ENCODE peak calls at places on chromosomes 13 and 19, in five cellular contexts. One of them, this sample, is unnamed.

GRCh38 chr13:97719759-97720158 is 233.7 kb upstream of the IPO5 start:
- DNase-seq in HAP-1: no peak
- DNase-seq in AG04450: no peak
- DNase-seq in RKO: peak; percentile 43
- DNase-seq in head of caudate nucleus: no peak
- DNase-seq in this sample: no peak

GRCh38 chr19:12913011-12913561 is 6.0 kb downstream of the SYCE2 start:
- DNase-seq in HAP-1: peak; percentile 67
- DNase-seq in RKO: no peak
- DNase-seq in head of caudate nucleus: peak; percentile 82
- DNase-seq in AG04450: peak; percentile 21
- DNase-seq in this sample: peak; percentile 42

GRCh38 chr13:29840585-29840984 is 9.8 kb downstream of the UBL3 start:
- DNase-seq in head of caudate nucleus: no peak
- DNase-seq in AG04450: no peak
- DNase-seq in RKO: no peak
- DNase-seq in HAP-1: no peak
- DNase-seq in this sample: no peak

GRCh38 chr13:67277581-67277980 is 47.4 kb upstream of the PCDH9 start:
- DNase-seq in head of caudate nucleus: no peak
- DNase-seq in RKO: no peak
- DNase-seq in HAP-1: no peak
- DNase-seq in AG04450: no peak
- DNase-seq in this sample: no peak

GRCh38 chr13:33999830-34000605 is 182.1 kb downstream of the RFC3 start:
- DNase-seq in AG04450: no peak
- DNase-seq in head of caudate nucleus: no peak
- DNase-seq in HAP-1: no peak
- DNase-seq in RKO: no peak
- DNase-seq in this sample: peak; percentile 26

GRCh38 chr13:36758345-36758744 is 60.7 kb upstream of the RFXAP start:
- DNase-seq in RKO: no peak
- DNase-seq in AG04450: no peak
- DNase-seq in head of caudate nucleus: no peak
- DNase-seq in HAP-1: no peak
- DNase-seq in this sample: no peak

GRCh38 chr19:42252365-42253244 is 2.3 kb downstream of the ERF start:
- DNase-seq in HAP-1: peak; percentile 47
- DNase-seq in AG04450: no peak
- DNase-seq in head of caudate nucleus: peak; percentile 83
- DNase-seq in RKO: peak; percentile 77
- DNase-seq in this sample: peak; percentile 64

GRCh38 chr19:18865973-18866799 is 29.8 kb downstream of the CERS1 start:
- DNase-seq in HAP-1: peak; percentile 79
- DNase-seq in AG04450: no peak
- DNase-seq in head of caudate nucleus: peak; percentile 89
- DNase-seq in RKO: peak; percentile 40
- DNase-seq in this sample: peak; percentile 87

GRCh38 chr13:87884874-87885273 is 213.7 kb downstream of the SLITRK5 start:
- DNase-seq in HAP-1: no peak
- DNase-seq in head of caudate nucleus: peak; percentile 26
- DNase-seq in AG04450: peak; percentile 2
- DNase-seq in RKO: peak; percentile 52
- DNase-seq in this sample: no peak

GRCh38 chr19:21848706-21849105 is 12.7 kb upstream of the ZNF43 start:
- DNase-seq in RKO: peak; percentile 39
- DNase-seq in AG04450: peak; percentile 6
- DNase-seq in HAP-1: no peak
- DNase-seq in head of caudate nucleus: no peak
- DNase-seq in this sample: peak; percentile 11

GRCh38 chr13:43546821-43547220 is 240.0 kb downstream of the ENOX1 start:
- DNase-seq in RKO: no peak
- DNase-seq in head of caudate nucleus: no peak
- DNase-seq in HAP-1: no peak
- DNase-seq in AG04450: no peak
- DNase-seq in this sample: no peak

GRCh38 chr19:45273532-45273877 is 22.4 kb downstream of the MARK4 start:
- DNase-seq in RKO: no peak
- DNase-seq in AG04450: no peak
- DNase-seq in head of caudate nucleus: no peak
- DNase-seq in HAP-1: no peak
- DNase-seq in this sample: no peak

GRCh38 chr13:113337556-113337955 is 26.4 kb downstream of the GRTP1 start:
- DNase-seq in RKO: no peak
- DNase-seq in AG04450: no peak
- DNase-seq in head of caudate nucleus: no peak
- DNase-seq in HAP-1: no peak
- DNase-seq in this sample: no peak

GRCh38 chr13:44303681-44304432 is 69.8 kb upstream of the SERP2 start:
- DNase-seq in HAP-1: no peak
- DNase-seq in AG04450: no peak
- DNase-seq in RKO: no peak
- DNase-seq in head of caudate nucleus: no peak
- DNase-seq in this sample: no peak

GRCh38 chr13:109816979-109817275 is 30.5 kb upstream of the IRS2 start:
- DNase-seq in RKO: no peak
- DNase-seq in head of caudate nucleus: no peak
- DNase-seq in HAP-1: no peak
- DNase-seq in AG04450: no peak
- DNase-seq in this sample: peak; percentile 66

GRCh38 chr13:102021777-102022176 is 380.1 kb downstream of the FGF14 start:
- DNase-seq in head of caudate nucleus: no peak
- DNase-seq in AG04450: no peak
- DNase-seq in RKO: no peak
- DNase-seq in HAP-1: no peak
- DNase-seq in this sample: no peak

GRCh38 chr19:42042455-42043170 is 27.4 kb downstream of the GRIK5 start:
- DNase-seq in AG04450: no peak
- DNase-seq in head of caudate nucleus: no peak
- DNase-seq in HAP-1: no peak
- DNase-seq in RKO: no peak
- DNase-seq in this sample: no peak

GRCh38 chr19:1161716-1162115 is 12.4 kb downstream of the SBNO2 start:
- DNase-seq in HAP-1: peak; percentile 30
- DNase-seq in RKO: no peak
- DNase-seq in AG04450: no peak
- DNase-seq in head of caudate nucleus: no peak
- DNase-seq in this sample: no peak

GRCh38 chr13:101152184-101152583 is 264.1 kb downstream of the NALCN start:
- DNase-seq in AG04450: no peak
- DNase-seq in head of caudate nucleus: no peak
- DNase-seq in HAP-1: no peak
- DNase-seq in RKO: no peak
- DNase-seq in this sample: peak; percentile 50

GRCh38 chr19:9917322-9917721 is 19.0 kb downstream of the OLFM2 start:
- DNase-seq in RKO: peak; percentile 78
- DNase-seq in head of caudate nucleus: no peak
- DNase-seq in AG04450: no peak
- DNase-seq in HAP-1: peak; percentile 71
- DNase-seq in this sample: peak; percentile 38

GRCh38 chr13:48412881-48413351 is at the start of gene LPAR6:
- DNase-seq in HAP-1: peak; percentile 66
- DNase-seq in RKO: no peak
- DNase-seq in head of caudate nucleus: no peak
- DNase-seq in AG04450: no peak
- DNase-seq in this sample: peak; percentile 52

GRCh38 chr19:43784981-43785808 is 4.4 kb upstream of the KCNN4 start:
- DNase-seq in HAP-1: peak; percentile 73
- DNase-seq in AG04450: peak; percentile 29
- DNase-seq in head of caudate nucleus: peak; percentile 65
- DNase-seq in RKO: peak; percentile 91
- DNase-seq in this sample: peak; percentile 61

GRCh38 chr13:110137677-110138008 is 169.3 kb downstream of the COL4A1 start:
- DNase-seq in AG04450: no peak
- DNase-seq in HAP-1: no peak
- DNase-seq in RKO: no peak
- DNase-seq in head of caudate nucleus: peak; percentile 52
- DNase-seq in this sample: no peak

GRCh38 chr13:99572131-99572530 is 70.9 kb downstream of the TM9SF2 start:
- DNase-seq in head of caudate nucleus: no peak
- DNase-seq in AG04450: no peak
- DNase-seq in RKO: no peak
- DNase-seq in HAP-1: no peak
- DNase-seq in this sample: peak; percentile 64

GRCh38 chr13:22161871-22162270 is 491.0 kb downstream of the FGF9 start:
- DNase-seq in HAP-1: no peak
- DNase-seq in AG04450: no peak
- DNase-seq in RKO: no peak
- DNase-seq in head of caudate nucleus: no peak
- DNase-seq in this sample: no peak

GRCh38 chr13:112619730-112620639 is 32.0 kb upstream of the TUBGCP3 start:
- DNase-seq in head of caudate nucleus: peak; percentile 22
- DNase-seq in HAP-1: peak; percentile 74
- DNase-seq in AG04450: no peak
- DNase-seq in RKO: no peak
- DNase-seq in this sample: no peak

GRCh38 chr13:103469771-103470170 is 403.6 kb upstream of the SLC10A2 start:
- DNase-seq in AG04450: no peak
- DNase-seq in head of caudate nucleus: no peak
- DNase-seq in RKO: no peak
- DNase-seq in HAP-1: no peak
- DNase-seq in this sample: no peak

GRCh38 chr13:33796095-33796494 is 21.9 kb upstream of the RFC3 start:
- DNase-seq in AG04450: no peak
- DNase-seq in HAP-1: no peak
- DNase-seq in head of caudate nucleus: no peak
- DNase-seq in RKO: no peak
- DNase-seq in this sample: no peak

GRCh38 chr19:39351537-39352037 is 9.4 kb downstream of the SAMD4B start:
- DNase-seq in AG04450: no peak
- DNase-seq in head of caudate nucleus: no peak
- DNase-seq in RKO: no peak
- DNase-seq in HAP-1: no peak
- DNase-seq in this sample: peak; percentile 73

GRCh38 chr13:36298535-36299068 is 988 bp upstream of the CCDC169 start:
- DNase-seq in RKO: no peak
- DNase-seq in head of caudate nucleus: no peak
- DNase-seq in AG04450: no peak
- DNase-seq in HAP-1: peak; percentile 87
- DNase-seq in this sample: peak; percentile 41

GRCh38 chr19:4633140-4633967 is 6.0 kb upstream of the TNFAIP8L1 start:
- DNase-seq in head of caudate nucleus: peak; percentile 76
- DNase-seq in HAP-1: peak; percentile 79
- DNase-seq in RKO: peak; percentile 87
- DNase-seq in AG04450: peak; percentile 57
- DNase-seq in this sample: peak; percentile 74

GRCh38 chr13:112447761-112448603 is 71.8 kb downstream of the SPACA7 start:
- DNase-seq in head of caudate nucleus: no peak
- DNase-seq in HAP-1: no peak
- DNase-seq in AG04450: no peak
- DNase-seq in RKO: no peak
- DNase-seq in this sample: no peak

GRCh38 chr19:7013678-7014077 is 7.6 kb downstream of the MBD3L2B start:
- DNase-seq in RKO: peak; percentile 47
- DNase-seq in HAP-1: no peak
- DNase-seq in AG04450: no peak
- DNase-seq in head of caudate nucleus: no peak
- DNase-seq in this sample: no peak

GRCh38 chr13:106139407-106139806 is 396.1 kb downstream of the EFNB2 start:
- DNase-seq in AG04450: no peak
- DNase-seq in head of caudate nucleus: no peak
- DNase-seq in RKO: no peak
- DNase-seq in HAP-1: no peak
- DNase-seq in this sample: peak; percentile 50

GRCh38 chr13:102394158-102395053 is 7.4 kb downstream of the FGF14 start:
- DNase-seq in RKO: no peak
- DNase-seq in HAP-1: peak; percentile 90
- DNase-seq in AG04450: peak; percentile 55
- DNase-seq in head of caudate nucleus: peak; percentile 97
- DNase-seq in this sample: peak; percentile 98

GRCh38 chr19:366205-366783 is 21.7 kb upstream of the MIER2 start:
- DNase-seq in head of caudate nucleus: no peak
- DNase-seq in AG04450: no peak
- DNase-seq in RKO: no peak
- DNase-seq in HAP-1: no peak
- DNase-seq in this sample: no peak

GRCh38 chr19:49677232-49677881 is at the start of gene PRMT1:
- DNase-seq in RKO: no peak
- DNase-seq in head of caudate nucleus: no peak
- DNase-seq in AG04450: no peak
- DNase-seq in HAP-1: peak; percentile 76
- DNase-seq in this sample: peak; percentile 59

GRCh38 chr13:91609353-91609752 is 210.9 kb downstream of the GPC5 start:
- DNase-seq in AG04450: peak; percentile 8
- DNase-seq in RKO: no peak
- DNase-seq in head of caudate nucleus: no peak
- DNase-seq in HAP-1: no peak
- DNase-seq in this sample: no peak

GRCh38 chr13:24737042-24737441 is 26.9 kb upstream of the RNF17 start:
- DNase-seq in HAP-1: no peak
- DNase-seq in RKO: no peak
- DNase-seq in AG04450: no peak
- DNase-seq in head of caudate nucleus: no peak
- DNase-seq in this sample: no peak

GRCh38 chr19:56839665-56840451 is 668 bp downstream of the PEG3 start:
- DNase-seq in RKO: no peak
- DNase-seq in AG04450: no peak
- DNase-seq in HAP-1: no peak
- DNase-seq in head of caudate nucleus: peak; percentile 95
- DNase-seq in this sample: peak; percentile 74

This sample was measured in foreskin fibroblast.